ENCODE peak calls at places on chromosomes 6 and 20, in five cellular contexts. J, U, Q, X and V are unnamed samples.

GRCh38 chr6:34189806-34190503 is 44.1 kb upstream of the GRM4 start:
- DNase-seq in J (no peak), U (peak; percentile 70), Q (peak; percentile 41), X (no peak), V (no peak)

GRCh38 chr20:34472246-34472925 is 43.8 kb upstream of the DYNLRB1 start:
- DNase-seq in J (peak; percentile 75), U (peak; percentile 31), Q (no peak), X (no peak), V (no peak)

GRCh38 chr6:134199848-134200606 is 117.9 kb downstream of the SGK1 start:
- DNase-seq in J (no peak), U (no peak), Q (peak; percentile 98), X (no peak), V (no peak)

GRCh38 chr20:15818651-15819071 is 754.6 kb downstream of the KIF16B start:
- DNase-seq in J (no peak), U (no peak), Q (peak; percentile 6), X (no peak), V (no peak)

GRCh38 chr20:41617059-41617921 is 887 bp downstream of the CHD6 start:
- DNase-seq in J (no peak), U (peak; percentile 57), Q (peak; percentile 45), X (peak; percentile 75), V (no peak)

GRCh38 chr20:8367679-8368078 is 235.6 kb downstream of the PLCB1 start:
- DNase-seq in J (no peak), U (no peak), Q (no peak), X (no peak), V (no peak)

GRCh38 chr20:38658879-38659612 is 57.4 kb downstream of the ARHGAP40 start:
- DNase-seq in J (peak; percentile 43), U (peak; percentile 74), Q (peak; percentile 60), X (peak; percentile 45), V (no peak)

GRCh38 chr20:25250508-25250907 is 2.6 kb downstream of the PYGB start:
- DNase-seq in J (no peak), U (no peak), Q (no peak), X (no peak), V (no peak)

GRCh38 chr20:38926142-38926933 is at the start of gene FAM83D:
- DNase-seq in J (peak; percentile 97), U (peak; percentile 100), Q (peak; percentile 99), X (peak; percentile 99), V (peak; percentile 92)

GRCh38 chr6:19180348-19181073 is 656.7 kb upstream of the ID4 start:
- DNase-seq in J (no peak), U (no peak), Q (no peak), X (no peak), V (no peak)

GRCh38 chr6:37381579-37381978 is 27.8 kb downstream of the RNF8 start:
- DNase-seq in J (peak; percentile 74), U (peak; percentile 65), Q (peak; percentile 86), X (peak; percentile 47), V (peak; percentile 32)

GRCh38 chr6:157070403-157071107 is 252.8 kb downstream of the TMEM242 start:
- DNase-seq in J (no peak), U (no peak), Q (no peak), X (no peak), V (no peak)

GRCh38 chr6:154508573-154509375 is 1.7 kb downstream of the CNKSR3 start:
- DNase-seq in J (no peak), U (peak; percentile 54), Q (peak; percentile 92), X (peak; percentile 33), V (no peak)

GRCh38 chr6:170505306-170505705 is 47.8 kb downstream of the PSMB1 start:
- DNase-seq in J (no peak), U (no peak), Q (no peak), X (no peak), V (no peak)

GRCh38 chr6:386688-387266 is 4.8 kb upstream of the IRF4 start:
- DNase-seq in J (no peak), U (no peak), Q (no peak), X (no peak), V (no peak)

GRCh38 chr6:110357696-110358535 is at the start of gene METTL24:
- DNase-seq in J (no peak), U (no peak), Q (no peak), X (peak; percentile 85), V (no peak)

GRCh38 chr6:56714273-56714672 is 71.6 kb upstream of the DST start:
- DNase-seq in J (no peak), U (no peak), Q (no peak), X (no peak), V (no peak)

GRCh38 chr6:161128680-161129196 is 137.2 kb downstream of the MAP3K4 start:
- DNase-seq in J (peak; percentile 21), U (no peak), Q (no peak), X (no peak), V (no peak)

GRCh38 chr6:71284785-71285184 is 3.8 kb upstream of the OGFRL1 start:
- DNase-seq in J (no peak), U (no peak), Q (no peak), X (no peak), V (no peak)

GRCh38 chr6:71280701-71281100 is 7.9 kb upstream of the OGFRL1 start:
- DNase-seq in J (no peak), U (no peak), Q (no peak), X (no peak), V (no peak)

GRCh38 chr6:71279321-71279720 is 9.3 kb upstream of the OGFRL1 start:
- DNase-seq in J (no peak), U (no peak), Q (no peak), X (no peak), V (no peak)

GRCh38 chr6:71277926-71278594 is 10.6 kb upstream of the OGFRL1 start:
- DNase-seq in J (no peak), U (no peak), Q (no peak), X (no peak), V (no peak)

DNA sequence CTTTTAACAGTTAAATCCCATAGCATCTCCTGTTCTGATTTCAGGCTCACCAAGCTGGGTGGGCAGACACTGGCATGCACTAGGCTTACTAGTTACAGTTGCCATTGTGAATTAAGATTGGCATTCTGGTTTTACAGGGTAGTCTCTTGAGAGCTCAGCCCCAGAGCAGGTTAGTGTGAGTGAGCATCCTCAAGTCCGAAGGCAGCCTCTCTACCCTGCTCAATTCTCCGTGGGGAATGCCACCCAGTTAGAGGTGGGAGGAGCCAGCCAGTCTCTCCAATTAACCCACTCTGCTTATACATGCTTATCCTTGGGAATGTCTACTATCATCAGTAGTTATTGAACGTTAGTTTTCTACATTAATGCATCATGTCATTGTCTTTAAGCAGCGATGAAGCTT is 8.9 kb upstream of the OGFRL1 start:
- DNase-seq in J (no peak), U (no peak), Q (no peak), X (no peak), V (no peak)
- TF ChIP-seq ZBTB33 in J (no peak), U (no peak), Q (no peak), X (no peak), V (no peak)

GRCh38 chr6:143884161-143884560 is 19.9 kb downstream of the ZC2HC1B start:
- DNase-seq in J (no peak), U (no peak), Q (no peak), X (no peak), V (no peak)
- TF ChIP-seq SIN3A in J (no peak), U (no peak), Q (no peak), X (no peak), V (no peak)

DNA sequence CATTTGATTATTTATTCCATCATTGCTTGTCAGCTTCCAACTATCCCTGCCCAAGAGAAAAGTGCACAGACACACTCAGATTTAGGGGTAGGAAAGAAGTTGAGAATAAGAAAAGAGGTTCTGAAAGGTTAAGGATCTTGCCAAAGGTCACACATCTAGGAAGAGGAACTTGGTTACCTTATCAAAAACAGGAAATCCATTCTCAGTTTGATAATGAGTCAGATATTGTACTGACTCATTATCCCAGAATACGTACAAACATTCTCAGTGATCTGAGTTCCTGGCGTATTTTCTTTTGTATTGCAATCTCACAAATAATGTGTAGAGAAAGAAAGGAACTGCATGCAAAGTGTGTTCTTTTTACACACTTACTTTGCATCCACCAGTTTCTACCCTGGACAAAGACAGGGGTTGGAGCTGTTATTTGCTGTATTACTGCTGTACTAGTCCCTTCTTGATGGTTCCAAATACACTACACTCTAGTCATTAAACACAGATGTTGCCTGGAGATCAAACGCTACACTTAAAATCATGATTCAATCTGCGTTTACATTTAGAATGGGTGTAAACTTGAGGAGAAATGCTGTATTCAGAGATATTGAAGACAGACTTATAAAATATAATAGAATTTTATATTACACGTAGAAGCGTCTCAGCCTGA is 545.7 kb downstream of the PRKN start:
- DNase-seq in J (no peak), U (no peak), Q (no peak), X (no peak), V (no peak)
- TF ChIP-seq ZBTB33 in J (no peak), U (no peak), Q (no peak), X (no peak), V (no peak)

DNA sequence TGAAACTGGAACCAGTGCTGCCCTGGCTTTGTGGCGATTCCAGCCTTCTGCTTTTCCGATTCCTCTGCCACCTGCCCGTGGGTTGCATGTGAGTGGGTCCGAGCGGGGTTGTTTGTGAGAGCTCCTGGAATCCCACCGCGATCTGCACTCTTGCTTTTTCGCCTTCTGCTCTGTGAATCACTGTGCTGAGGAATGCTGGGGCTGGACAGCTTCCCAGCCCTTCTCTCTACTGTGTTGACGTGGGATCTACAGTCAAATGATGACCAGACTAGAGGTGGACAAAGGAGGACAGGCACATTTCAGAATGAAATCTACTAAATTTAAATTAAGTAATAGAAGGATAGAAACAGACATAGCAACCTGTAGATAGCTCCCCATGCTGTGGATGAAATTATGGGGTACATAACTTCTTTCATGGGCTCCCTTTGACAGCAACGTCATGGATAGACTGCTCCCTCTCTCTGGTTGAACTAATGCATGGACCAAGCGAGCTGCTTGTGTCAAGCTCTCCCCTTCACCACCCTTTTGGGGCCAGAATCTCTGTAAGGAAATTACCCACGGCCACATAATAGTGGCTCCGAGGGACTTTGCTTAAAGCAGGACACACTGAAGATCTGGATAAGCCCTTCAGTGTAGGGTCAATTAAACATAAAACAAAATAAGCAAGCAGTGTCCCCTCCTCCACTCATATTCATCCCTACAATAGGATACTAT is 2.0 kb downstream of the FNDC1 start:
- DNase-seq in J (no peak), U (no peak), Q (no peak), X (no peak), V (no peak)
- TF ChIP-seq SIN3A in J (no peak), U (no peak), Q (no peak), X (no peak), V (no peak)

DNA sequence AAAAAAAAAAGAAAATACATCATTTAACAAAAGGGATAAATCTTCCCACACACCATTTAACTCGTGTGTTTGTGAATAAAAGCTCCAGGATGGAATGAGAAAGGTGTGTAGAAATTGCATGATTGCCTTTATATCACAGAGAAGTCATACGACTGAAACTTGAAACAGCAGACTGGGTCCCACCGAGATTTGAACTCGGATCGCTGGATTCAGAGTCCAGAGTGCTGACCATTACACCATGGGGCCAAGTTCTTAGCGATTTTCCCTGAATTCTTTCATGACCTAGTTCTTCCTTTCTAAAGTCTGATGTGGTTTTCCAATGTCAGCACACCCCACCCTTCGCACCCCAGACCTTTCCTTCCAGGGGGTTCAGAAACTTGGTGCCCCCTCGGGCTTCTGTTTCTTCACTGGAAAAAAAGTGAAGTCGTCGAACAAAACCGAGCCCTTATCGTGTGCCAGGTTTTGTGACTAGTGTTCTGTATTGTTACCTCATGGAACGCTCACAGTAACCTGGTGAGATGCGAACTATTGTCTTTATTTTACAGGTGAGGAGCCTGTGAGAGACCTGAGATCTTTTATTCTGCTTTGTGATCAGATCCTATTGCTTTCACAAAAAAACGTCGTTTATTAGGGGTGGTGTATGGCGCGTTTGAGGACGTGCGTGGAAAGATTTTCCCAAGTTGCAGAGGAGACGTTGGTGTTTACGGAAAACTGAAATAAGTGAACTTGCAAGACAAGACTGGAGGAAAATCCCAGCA is 120.8 kb downstream of the OR2B2 start:
- DNase-seq in J (peak; percentile 75), U (peak; percentile 73), Q (peak; percentile 76), X (peak; percentile 59), V (no peak)
- TF ChIP-seq ZBTB33 in J (peak; percentile 30), U (no peak), Q (peak; percentile 23), X (no peak), V (no peak)